ENCODE peak calls at places on chromosomes 6 and 20, in seven cellular contexts. S is Daoy; I is AG08396; H is stimulated activated CD8-positive, alpha-beta memory T cell treated with anti-CD3 and anti-CD28 coated beads, Interleukin-15, amount 100 ng/mL, for 24 hours; W is WTC11; F is nucleus accumbens; B is stimulated activated CD4-positive, alpha-beta T cell treated with anti-CD3 and anti-CD28 coated beads, Interleukin-1b, Interleukin-23, amount 100 ng/mL, for 1 hour. G is an unnamed sample.

GRCh38 chr6:17130786-17131185 is 28.9 kb downstream of the STMND1 start:
- DNase-seq in F (no peak), H (no peak), S (no peak), B (no peak), I (no peak), W (no peak), G (no peak)

GRCh38 chr6:26149240-26149639 is 62.0 kb downstream of the HFE start:
- DNase-seq in F (no peak), H (no peak), W (no peak), S (no peak), I (no peak), B (no peak), G (no peak)

GRCh38 chr6:55980627-55981211 is 105.3 kb upstream of the BMP5 start:
- DNase-seq in W (no peak), I (peak), B (no peak), H (no peak), S (peak), F (no peak), G (peak)

GRCh38 chr6:134245691-134246090 is 72.2 kb downstream of the SGK1 start:
- DNase-seq in S (no peak), B (no peak), F (no peak), I (no peak), W (no peak), H (no peak), G (no peak)

GRCh38 chr6:69668916-69669315 is 127.9 kb downstream of the LMBRD1 start:
- DNase-seq in B (no peak), H (no peak), S (no peak), I (no peak), F (no peak), W (no peak), G (no peak)

GRCh38 chr6:35425284-35425683 is 26.9 kb upstream of the FANCE start:
- DNase-seq in W (no peak), B (no peak), I (peak), H (no peak), S (no peak), F (no peak), G (no peak)

GRCh38 chr20:3102575-3103368 is 18.2 kb upstream of the AVP start:
- DNase-seq in H (no peak), I (no peak), F (no peak), W (no peak), S (no peak), B (no peak), G (no peak)

GRCh38 chr6:35736293-35736894 is 438 bp upstream of the ARMC12 start:
- DNase-seq in B (peak), W (peak), I (peak), S (peak), H (peak), F (peak), G (peak)

GRCh38 chr6:116012471-116012949 is 48.2 kb downstream of the FRK start:
- DNase-seq in H (no peak), F (no peak), W (no peak), B (no peak), I (no peak), S (peak), G (no peak)

GRCh38 chr20:35021063-35021462 is 65.4 kb downstream of the MYH7B start:
- DNase-seq in S (no peak), F (no peak), B (no peak), I (no peak), W (no peak), H (no peak), G (no peak)

GRCh38 chr6:37587776-37588744 is 88.4 kb upstream of the CCDC167 start:
- DNase-seq in F (no peak), B (no peak), H (no peak), I (no peak), W (peak), S (no peak), G (peak)

GRCh38 chr6:3620389-3620788 is 131.1 kb downstream of the PXDC1 start:
- DNase-seq in H (no peak), F (no peak), W (no peak), S (no peak), B (no peak), I (no peak), G (no peak)